ENCODE peak calls at places on chromosomes 6 and 20, in nine cellular contexts. Y, T, O, R, H, Q, D, C and E are unnamed samples.

GRCh38 chr6:68778356-68779020 is 143.4 kb downstream of the ADGRB3 start:
- DNase-seq in Y (peak), T (peak), O (no peak), R (no peak), H (no peak), Q (peak), D (peak), C (no peak), E (peak)

GRCh38 chr6:31083742-31084354 is 28.5 kb downstream of the C6orf15 start:
- DNase-seq in Y (no peak), T (peak), O (no peak), R (peak), H (no peak), Q (peak), D (peak), C (no peak), E (peak)

GRCh38 chr6:105322499-105323231 is 80.2 kb downstream of the PREP start:
- DNase-seq in Y (no peak), T (no peak), O (no peak), R (no peak), H (no peak), Q (no peak), D (no peak), C (no peak), E (no peak)

GRCh38 chr6:110557226-110557625 is 80.8 kb upstream of the SLC22A16 start:
- DNase-seq in Y (no peak), T (no peak), O (no peak), R (no peak), H (no peak), Q (no peak), D (no peak), C (no peak), E (no peak)

GRCh38 chr20:20992274-20992673 is 113.9 kb downstream of the LINC00237 start:
- DNase-seq in Y (no peak), T (no peak), O (no peak), R (no peak), H (no peak), Q (no peak), D (no peak), C (no peak), E (no peak)

GRCh38 chr20:38034108-38034649 is 633 bp downstream of the RPRD1B start:
- DNase-seq in Y (no peak), T (no peak), O (no peak), R (no peak), H (no peak), Q (no peak), D (no peak), C (no peak), E (no peak)

GRCh38 chr6:18330548-18331066 is 56.5 kb upstream of the RNF144B start:
- DNase-seq in Y (no peak), T (no peak), O (no peak), R (no peak), H (no peak), Q (no peak), D (no peak), C (no peak), E (no peak)

GRCh38 chr6:69888842-69889590 is 22.7 kb downstream of the COL19A1 start:
- DNase-seq in Y (no peak), T (no peak), O (no peak), R (no peak), H (no peak), Q (no peak), D (no peak), C (no peak), E (no peak)

GRCh38 chr20:62308102-62308822 is 5.5 kb downstream of the ADRM1 start:
- DNase-seq in Y (no peak), T (no peak), O (no peak), R (no peak), H (no peak), Q (no peak), D (no peak), C (no peak), E (no peak)

GRCh38 chr20:33681728-33682353 is 4.3 kb downstream of the E2F1 start:
- DNase-seq in Y (no peak), T (no peak), O (no peak), R (no peak), H (no peak), Q (no peak), D (no peak), C (no peak), E (no peak)

GRCh38 chr6:90595854-90596253 is 9.0 kb upstream of the MAP3K7 start:
- DNase-seq in Y (no peak), T (no peak), O (no peak), R (no peak), H (no peak), Q (no peak), D (no peak), C (no peak), E (no peak)

GRCh38 chr6:35371494-35372262 is 29.3 kb downstream of the PPARD start:
- DNase-seq in Y (no peak), T (no peak), O (no peak), R (no peak), H (no peak), Q (no peak), D (no peak), C (no peak), E (no peak)

GRCh38 chr6:106064103-106064502 is 22.0 kb upstream of the PRDM1 start:
- DNase-seq in Y (no peak), T (no peak), O (no peak), R (no peak), H (no peak), Q (no peak), D (no peak), C (no peak), E (no peak)

GRCh38 chr6:98924647-98925046 is 23.1 kb downstream of the FBXL4 start:
- DNase-seq in Y (no peak), T (no peak), O (no peak), R (no peak), H (no peak), Q (no peak), D (no peak), C (no peak), E (no peak)

GRCh38 chr6:113623124-113623523 is 234.0 kb upstream of the MARCKS start:
- DNase-seq in Y (peak), T (no peak), O (no peak), R (no peak), H (no peak), Q (no peak), D (no peak), C (no peak), E (peak)

GRCh38 chr6:168239374-168239773 is 80.2 kb downstream of the DACT2 start:
- DNase-seq in Y (no peak), T (no peak), O (no peak), R (no peak), H (no peak), Q (peak), D (no peak), C (no peak), E (no peak)

GRCh38 chr6:130385059-130385695 is 19.4 kb downstream of the TMEM200A start:
- DNase-seq in Y (no peak), T (no peak), O (no peak), R (no peak), H (no peak), Q (no peak), D (no peak), C (no peak), E (no peak)

GRCh38 chr6:121645100-121645745 is 209.8 kb downstream of the GJA1 start:
- DNase-seq in Y (peak), T (no peak), O (no peak), R (no peak), H (no peak), Q (no peak), D (no peak), C (no peak), E (peak)

GRCh38 chr6:9502991-9503761 is 911.7 kb downstream of the TFAP2A start:
- DNase-seq in Y (peak), T (peak), O (no peak), R (no peak), H (no peak), Q (peak), D (peak), C (no peak), E (peak)

GRCh38 chr6:3755637-3756515 is 4.4 kb upstream of the PXDC1 start:
- DNase-seq in Y (no peak), T (no peak), O (no peak), R (no peak), H (no peak), Q (no peak), D (peak), C (no peak), E (no peak)

GRCh38 chr6:118697554-118697953 is 46.2 kb upstream of the CEP85L start:
- DNase-seq in Y (no peak), T (peak), O (no peak), R (no peak), H (no peak), Q (no peak), D (no peak), C (no peak), E (no peak)

GRCh38 chr6:152309648-152310047 is 327.5 kb downstream of the SYNE1 start:
- DNase-seq in Y (no peak), T (no peak), O (no peak), R (no peak), H (no peak), Q (no peak), D (no peak), C (no peak), E (no peak)

GRCh38 chr20:51616060-51616459 is 73.5 kb upstream of the NFATC2 start:
- DNase-seq in Y (no peak), T (no peak), O (no peak), R (no peak), H (no peak), Q (no peak), D (peak), C (no peak), E (no peak)

GRCh38 chr6:37696220-37696840 is 1.4 kb downstream of the MDGA1 start:
- DNase-seq in Y (no peak), T (no peak), O (peak), R (no peak), H (no peak), Q (peak), D (peak), C (no peak), E (peak)

GRCh38 chr20:52204136-52204535 is 12.6 kb upstream of the ZFP64 start:
- DNase-seq in Y (no peak), T (peak), O (no peak), R (no peak), H (no peak), Q (no peak), D (no peak), C (no peak), E (no peak)

GRCh38 chr6:24719125-24719931 is at the start of gene C6orf62:
- DNase-seq in Y (no peak), T (peak), O (peak), R (peak), H (no peak), Q (peak), D (peak), C (no peak), E (no peak)

GRCh38 chr6:74969591-74970267 is 236.1 kb downstream of the COL12A1 start:
- DNase-seq in Y (no peak), T (no peak), O (no peak), R (no peak), H (no peak), Q (no peak), D (no peak), C (no peak), E (peak)

GRCh38 chr6:82045965-82046756 is 201.4 kb downstream of the IBTK start:
- DNase-seq in Y (peak), T (no peak), O (no peak), R (no peak), H (no peak), Q (peak), D (no peak), C (no peak), E (peak)

GRCh38 chr6:109526905-109527628 is 44.0 kb upstream of the ZBTB24 start:
- DNase-seq in Y (peak), T (peak), O (no peak), R (peak), H (no peak), Q (peak), D (peak), C (no peak), E (peak)

GRCh38 chr6:132202569-132202968 is 198.7 kb downstream of the MOXD1 start:
- DNase-seq in Y (no peak), T (peak), O (no peak), R (no peak), H (no peak), Q (peak), D (no peak), C (no peak), E (peak)

GRCh38 chr6:34926655-34927054 is 37.6 kb downstream of the ANKS1A start:
- DNase-seq in Y (no peak), T (no peak), O (no peak), R (no peak), H (no peak), Q (peak), D (no peak), C (no peak), E (peak)

GRCh38 chr20:11178946-11179654 is 505.3 kb upstream of the JAG1 start:
- DNase-seq in Y (peak), T (peak), O (no peak), R (no peak), H (no peak), Q (peak), D (peak), C (no peak), E (peak)

GRCh38 chr6:56513631-56514030 is 129.1 kb downstream of the DST start:
- DNase-seq in Y (no peak), T (no peak), O (no peak), R (no peak), H (no peak), Q (no peak), D (no peak), C (no peak), E (no peak)

GRCh38 chr6:145480024-145480423 is 255.3 kb downstream of the EPM2A start:
- DNase-seq in Y (no peak), T (no peak), O (no peak), R (no peak), H (no peak), Q (no peak), D (no peak), C (no peak), E (no peak)

DNA sequence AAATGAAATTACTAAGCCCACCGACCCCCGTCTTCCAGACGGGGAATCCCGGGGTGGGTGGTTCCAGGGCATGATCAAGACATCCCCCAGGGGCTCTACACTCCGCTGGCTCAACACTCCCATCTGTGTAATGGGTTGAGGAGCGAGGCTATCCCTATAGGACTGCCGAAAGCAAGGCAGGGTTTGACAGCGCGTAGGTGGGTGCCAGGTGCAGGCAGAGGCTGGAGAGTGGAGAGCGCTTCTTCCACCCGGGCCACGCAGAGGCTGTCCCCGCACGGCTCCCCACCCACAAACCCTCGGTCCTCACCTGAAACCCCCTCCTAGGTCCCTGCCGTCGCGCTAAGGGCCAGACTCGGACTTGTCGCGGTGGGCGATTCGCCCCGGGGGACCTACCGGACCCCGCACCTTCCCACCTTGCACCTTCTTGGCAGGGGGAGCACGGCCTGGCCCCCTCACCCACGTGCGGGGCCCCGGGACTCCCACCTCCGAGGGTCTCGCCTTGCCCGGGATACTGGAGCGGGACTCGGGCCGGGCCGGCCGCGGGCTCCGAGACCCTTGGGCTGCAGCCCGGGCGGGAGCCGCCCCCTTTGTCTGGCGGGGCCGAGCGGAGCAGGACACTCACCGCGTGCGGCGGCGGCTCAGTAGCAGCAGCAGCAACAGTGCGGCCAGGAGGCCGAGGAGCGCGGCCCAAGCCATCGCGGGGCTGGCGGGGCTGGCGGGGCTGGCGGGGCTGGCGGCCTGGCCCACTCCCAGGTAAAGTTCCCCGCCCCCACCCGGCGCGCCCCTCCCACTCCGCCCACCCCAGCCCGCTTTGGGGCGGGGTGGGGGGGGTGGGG is at the start of gene PTGIS:
- DNase-seq in Y (no peak), T (no peak), O (peak), R (no peak), H (no peak), Q (peak), D (peak), C (no peak), E (no peak)
- H3K4me3 ChIP-seq in Y (peak), T (peak), O (peak), R (peak), H (peak), Q (peak), D (peak), C (peak), E (peak)

GRCh38 chr6:156776841-156777576 is at the start of gene ARID1B:
- DNase-seq in Y (peak), T (peak), O (peak), R (peak), H (peak), Q (peak), D (peak), C (peak), E (peak)

GRCh38 chr6:156777577-156777865 is 343 bp downstream of the ARID1B start:
- DNase-seq in Y (no peak), T (no peak), O (peak), R (no peak), H (no peak), Q (no peak), D (no peak), C (no peak), E (no peak)

GRCh38 chr6:156774872-156775405 is 2.2 kb upstream of the ARID1B start:
- DNase-seq in Y (no peak), T (peak), O (no peak), R (no peak), H (no peak), Q (no peak), D (peak), C (no peak), E (no peak)

GRCh38 chr6:156775717-156776116 is 1.5 kb upstream of the ARID1B start:
- DNase-seq in Y (no peak), T (no peak), O (no peak), R (no peak), H (no peak), Q (no peak), D (no peak), C (no peak), E (no peak)

GRCh38 chr6:156776470-156776840 is 723 bp upstream of the ARID1B start:
- DNase-seq in Y (no peak), T (peak), O (no peak), R (no peak), H (no peak), Q (peak), D (no peak), C (no peak), E (peak)
- TF ChIP-seq CTCF in Y (no peak), T (peak), O (no peak), R (no peak), H (peak), Q (no peak), D (no peak), C (no peak), E (no peak)

DNA sequence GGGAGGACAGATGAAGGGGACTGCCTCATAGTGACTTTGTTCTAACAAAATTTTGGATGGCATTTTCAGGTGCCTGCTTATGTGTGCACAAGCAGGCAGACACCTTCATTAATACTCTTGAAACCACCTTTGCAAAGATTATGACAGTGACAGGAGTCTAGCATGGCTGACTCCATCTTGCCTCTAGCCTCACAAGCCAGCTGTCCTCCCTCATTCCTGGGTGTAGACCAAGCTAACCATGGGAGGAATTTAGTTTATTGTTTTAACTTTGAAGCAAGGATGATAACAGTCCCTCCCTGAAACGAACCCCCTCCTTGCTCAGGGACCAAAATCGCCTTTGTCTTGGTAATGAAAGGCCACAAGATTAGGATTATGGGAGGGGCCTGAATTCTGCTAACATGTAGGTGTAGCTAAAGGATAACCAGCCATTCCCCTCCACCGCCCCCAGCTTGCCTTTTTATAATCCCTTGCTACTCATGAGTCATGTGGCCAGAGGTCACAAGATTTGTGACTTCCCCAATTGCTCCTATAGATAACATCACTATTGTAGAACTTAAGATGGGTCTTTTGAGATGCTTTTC is 98.8 kb upstream of the MRPS10 start:
- DNase-seq in Y (no peak), T (no peak), O (no peak), R (peak), H (no peak), Q (peak), D (peak), C (no peak), E (peak)
- H3K4me3 ChIP-seq in Y (no peak), T (no peak), O (no peak), R (no peak), H (no peak), Q (no peak), D (no peak), C (no peak), E (no peak)

DNA sequence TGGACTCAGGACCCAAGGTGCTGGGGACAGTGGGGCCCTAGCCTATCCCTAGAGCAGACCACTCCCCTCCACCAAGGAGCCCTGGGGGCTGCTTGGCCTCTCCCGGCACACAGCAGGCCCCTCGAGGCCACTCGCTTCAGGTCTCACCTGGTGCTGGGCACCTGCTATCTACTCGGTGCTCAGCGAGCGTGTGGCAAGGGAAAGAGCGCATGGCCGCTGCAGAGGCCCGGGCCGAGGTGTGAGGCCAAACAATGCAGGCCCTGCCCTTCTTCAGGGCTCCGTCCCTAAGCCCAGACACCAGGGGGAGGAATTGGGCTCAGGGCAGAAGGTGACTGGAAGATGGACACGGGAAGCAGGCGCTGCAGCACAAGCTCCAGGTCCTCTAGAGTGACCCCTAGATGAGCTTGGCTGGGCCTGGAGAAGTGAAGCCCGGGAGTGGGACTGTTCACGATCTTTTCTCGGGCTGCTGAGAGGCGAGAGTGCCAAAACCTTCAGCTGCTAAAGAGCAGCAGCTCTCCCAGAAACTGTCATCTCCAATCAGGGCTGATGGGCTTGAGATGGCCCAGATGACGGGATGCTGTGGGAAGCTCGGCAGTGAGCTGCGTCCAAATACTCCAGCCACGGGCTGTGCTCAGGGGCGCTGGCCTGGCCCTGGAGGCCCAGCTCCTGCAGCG is 43.9 kb downstream of the APCDD1L start:
- DNase-seq in Y (no peak), T (no peak), O (peak), R (no peak), H (no peak), Q (peak), D (no peak), C (peak), E (no peak)
- TF ChIP-seq CTCF in Y (no peak), T (no peak), O (no peak), R (no peak), H (no peak), Q (peak), D (no peak), C (no peak), E (no peak)